ENCODE peak calls at places on chromosomes 7 and 10, in nine cellular contexts. B, I, G, T, M, L, E, P and Y are unnamed samples.

GRCh38 chr10:25745976-25746375 is 188.1 kb upstream of the MYO3A start:
- DNase-seq in M (no peak), P (no peak), G (no peak), T (no peak), E (no peak), B (no peak), L (no peak), I (peak), Y (no peak)

GRCh38 chr10:28429573-28430216 is 103.2 kb upstream of the WAC start:
- DNase-seq in P (peak), L (no peak), E (no peak), T (peak), B (no peak), G (no peak), M (no peak), I (no peak), Y (no peak)

GRCh38 chr10:75978213-75978612 is 546.8 kb downstream of the LRMDA start:
- DNase-seq in L (no peak), T (peak), G (no peak), E (no peak), B (no peak), P (no peak), I (no peak), M (no peak), Y (no peak)

GRCh38 chr10:102802920-102803534 is 34.2 kb downstream of the CYP17A1 start:
- DNase-seq in B (no peak), P (peak), L (no peak), G (no peak), T (no peak), E (peak), I (peak), M (no peak), Y (peak)

GRCh38 chr10:30413996-30414576 is 19.9 kb upstream of the MAP3K8 start:
- DNase-seq in L (peak), B (no peak), T (peak), G (no peak), I (no peak), E (no peak), P (peak), M (peak), Y (no peak)

GRCh38 chr10:69756279-69756678 is 45.4 kb upstream of the COL13A1 start:
- DNase-seq in B (no peak), L (no peak), I (no peak), G (no peak), P (no peak), T (no peak), M (no peak), E (no peak), Y (no peak)

GRCh38 chr7:30068117-30068516 is 39.9 kb downstream of the PLEKHA8 start:
- DNase-seq in I (peak), G (no peak), M (no peak), T (no peak), B (no peak), L (no peak), E (no peak), P (peak), Y (peak)

GRCh38 chr7:157907091-157907490 is 570.3 kb downstream of the DNAJB6 start:
- DNase-seq in L (no peak), I (no peak), T (no peak), B (no peak), P (no peak), G (peak), M (no peak), E (no peak), Y (no peak)

GRCh38 chr10:132142396-132143161 is 44.2 kb upstream of the DPYSL4 start:
- DNase-seq in B (peak), E (peak), P (no peak), M (no peak), I (no peak), G (peak), L (no peak), T (peak), Y (no peak)

GRCh38 chr7:4739528-4739992 is 35.9 kb upstream of the AP5Z1 start:
- DNase-seq in I (no peak), M (no peak), E (peak), T (peak), L (no peak), G (peak), B (no peak), P (peak), Y (no peak)

GRCh38 chr7:50142421-50143113 is 49.5 kb upstream of the ZPBP start:
- DNase-seq in I (no peak), M (no peak), E (no peak), P (peak), B (no peak), L (no peak), G (no peak), T (peak), Y (no peak)

GRCh38 chr10:8060010-8060703 is 5.7 kb downstream of the GATA3 start:
- DNase-seq in B (no peak), L (no peak), G (no peak), E (no peak), T (no peak), M (peak), P (peak), I (peak), Y (no peak)

GRCh38 chr10:121655254-121656142 is 57.3 kb upstream of the FGFR2 start:
- DNase-seq in P (no peak), L (peak), M (no peak), E (no peak), I (no peak), T (no peak), G (no peak), B (no peak), Y (no peak)

GRCh38 chr10:2936816-2937215 is 130.5 kb upstream of the PFKP start:
- DNase-seq in E (no peak), M (no peak), B (no peak), P (no peak), G (no peak), T (no peak), L (no peak), I (peak), Y (no peak)

DNA sequence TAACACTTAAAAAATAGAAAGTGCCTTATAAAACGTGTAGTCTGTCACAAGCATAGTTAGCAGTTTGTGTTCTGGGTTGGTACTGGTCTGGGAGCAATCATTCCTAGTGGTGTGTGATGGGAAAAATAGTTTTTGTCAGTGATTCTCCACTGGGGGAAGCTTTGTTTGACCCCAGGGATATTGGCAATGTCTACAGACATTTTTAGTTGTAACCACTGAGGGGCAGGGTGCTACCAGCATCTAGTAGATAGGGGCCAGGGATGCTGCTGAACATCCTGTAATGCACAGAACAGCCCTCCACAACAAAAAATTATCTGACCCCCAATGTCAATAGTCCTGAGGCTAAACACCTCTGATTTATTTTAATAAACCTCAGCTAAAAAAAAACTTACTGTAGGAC is 51.6 kb upstream of the CREB5 start:
- DNase-seq in I (no peak), G (no peak), P (no peak), B (no peak), E (no peak), T (no peak), M (no peak), L (no peak), Y (no peak)
- TF ChIP-seq CTCF in I (no peak), G (no peak), P (no peak), B (no peak), E (no peak), T (no peak), M (no peak), L (no peak), Y (no peak)

GRCh38 chr7:35826751-35827150 is 25.9 kb downstream of the SEPTIN7 start:
- DNase-seq in L (no peak), E (no peak), T (no peak), M (no peak), G (no peak), B (no peak), P (no peak), I (no peak), Y (no peak)

GRCh38 chr7:35823440-35823839 is 22.6 kb downstream of the SEPTIN7 start:
- DNase-seq in G (no peak), P (no peak), E (no peak), M (no peak), L (no peak), I (no peak), B (no peak), T (no peak), Y (no peak)

GRCh38 chr7:35825984-35826383 is 25.1 kb downstream of the SEPTIN7 start:
- DNase-seq in I (no peak), P (no peak), E (no peak), T (no peak), M (no peak), L (no peak), B (no peak), G (no peak), Y (no peak)

GRCh38 chr7:35831208-35831607 is 30.4 kb downstream of the SEPTIN7 start:
- DNase-seq in P (peak), I (no peak), G (no peak), M (no peak), B (no peak), L (no peak), T (no peak), E (no peak), Y (no peak)

DNA sequence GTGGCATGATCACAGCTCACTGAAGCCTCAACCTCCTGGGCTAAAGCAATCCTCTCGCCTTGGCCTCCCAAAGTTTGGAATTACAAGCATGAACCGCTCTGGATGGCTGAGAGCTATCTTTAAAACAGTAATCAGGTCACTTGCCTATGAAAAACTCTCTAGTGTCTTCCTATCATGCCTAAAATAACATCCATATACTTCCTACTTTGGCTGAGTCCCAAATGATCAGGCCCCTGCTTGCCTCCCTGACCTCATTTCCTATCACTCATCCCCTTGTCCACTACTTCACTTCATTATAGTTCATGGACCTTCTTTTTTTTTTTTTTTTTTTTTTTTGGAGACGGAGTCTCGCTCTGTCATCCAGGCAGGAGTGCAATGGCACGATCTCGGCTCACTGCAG is 28.0 kb downstream of the SEPTIN7 start:
- DNase-seq in G (no peak), I (no peak), M (no peak), L (no peak), B (no peak), P (no peak), E (no peak), T (no peak), Y (no peak)
- H3K4me3 ChIP-seq in G (no peak), I (no peak), M (no peak), L (no peak), B (no peak), P (no peak), E (no peak), T (no peak), Y (no peak)

DNA sequence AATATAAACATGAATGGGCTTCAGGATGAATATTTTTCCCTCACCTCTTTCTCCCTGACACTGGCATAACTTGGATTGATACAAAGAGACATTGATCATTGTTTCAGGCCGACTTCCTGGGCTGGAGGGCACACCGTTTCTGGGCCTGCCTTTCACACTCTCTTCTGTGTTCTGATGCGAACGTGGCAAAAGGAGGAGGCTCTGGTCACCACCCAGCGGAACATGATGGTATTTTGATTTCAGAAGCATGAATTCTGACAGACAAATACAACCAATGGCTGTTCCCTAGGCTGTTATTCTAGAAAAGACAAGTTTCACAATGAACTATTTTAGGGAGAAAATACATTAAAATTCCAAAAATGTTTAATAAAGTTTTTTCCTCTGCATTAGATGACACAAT is 534.5 kb upstream of the MKI67 start:
- DNase-seq in B (no peak), G (no peak), T (no peak), M (no peak), P (no peak), E (no peak), L (no peak), I (no peak), Y (no peak)
- TF ChIP-seq CTCF in B (no peak), G (no peak), T (no peak), M (no peak), P (no peak), E (no peak), L (no peak), I (no peak), Y (no peak)

GRCh38 chr10:56359837-56360236 is 1.2 kb downstream of the ZWINT start:
- DNase-seq in E (no peak), L (no peak), M (no peak), I (no peak), B (no peak), T (no peak), P (no peak), G (peak), Y (no peak)
- H3K4me3 ChIP-seq in E (no peak), L (no peak), M (peak), I (peak), B (no peak), T (peak), P (no peak), G (no peak), Y (peak)

DNA sequence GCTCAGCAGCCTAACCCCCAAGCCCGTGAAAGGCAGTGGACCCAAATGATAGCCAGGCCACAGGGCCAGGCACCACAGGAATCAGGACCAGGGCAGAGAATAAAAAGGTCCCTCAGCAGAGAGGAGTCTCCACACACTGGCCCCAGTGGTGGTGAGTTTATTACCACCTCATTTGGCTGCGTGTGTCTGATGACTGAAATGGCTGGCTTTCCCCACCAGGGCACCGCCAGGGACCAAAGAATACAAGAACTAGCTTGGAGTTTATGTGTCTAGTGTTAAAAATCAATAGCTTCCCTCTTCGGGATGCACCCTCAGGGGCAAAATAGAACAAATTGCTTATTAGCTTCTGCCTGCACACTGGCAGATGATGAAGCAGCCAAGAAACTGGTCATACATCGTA is 223.8 kb upstream of the ZMIZ1 start:
- DNase-seq in I (no peak), E (no peak), T (no peak), L (no peak), G (no peak), M (no peak), P (no peak), B (no peak), Y (no peak)
- TF ChIP-seq CTCF in I (peak), E (no peak), T (no peak), L (no peak), G (no peak), M (no peak), P (no peak), B (no peak), Y (no peak)

DNA sequence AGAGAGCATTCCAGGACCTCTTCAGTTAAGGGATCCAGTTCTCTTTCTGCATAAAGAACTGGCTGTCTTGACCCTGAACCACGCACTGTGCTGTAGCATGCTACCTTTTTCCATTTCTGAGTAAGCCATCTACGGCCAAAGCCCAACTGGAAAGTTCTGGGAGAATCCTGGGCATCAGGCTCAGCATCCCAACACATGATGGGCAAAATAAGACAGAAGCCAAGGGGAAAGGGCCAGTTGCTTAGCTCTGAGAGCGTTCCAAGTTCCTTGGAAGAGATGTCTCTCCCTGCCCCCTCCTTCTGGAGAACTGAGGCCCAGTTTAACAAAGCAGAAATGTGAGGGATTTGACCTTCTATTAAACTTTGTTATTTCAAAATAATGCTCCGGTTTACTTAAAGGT is 37.9 kb upstream of the ADD3 start:
- DNase-seq in P (no peak), G (no peak), L (no peak), I (no peak), B (no peak), T (no peak), M (no peak), E (no peak), Y (no peak)
- H3K4me3 ChIP-seq in P (no peak), G (no peak), L (no peak), I (no peak), B (no peak), T (no peak), M (no peak), E (no peak), Y (no peak)

GRCh38 chr7:44430054-44430453 is 60.4 kb downstream of the NUDCD3 start:
- DNase-seq in L (no peak), M (no peak), G (no peak), B (no peak), I (no peak), E (no peak), T (no peak), P (no peak), Y (no peak)

GRCh38 chr7:44433255-44434022 is 57.0 kb downstream of the NUDCD3 start:
- DNase-seq in P (no peak), T (no peak), E (no peak), L (no peak), B (no peak), M (no peak), G (no peak), I (no peak), Y (no peak)

GRCh38 chr7:44432381-44432977 is 58.0 kb downstream of the NUDCD3 start:
- DNase-seq in M (no peak), B (no peak), P (no peak), G (no peak), E (no peak), I (no peak), L (no peak), T (no peak), Y (no peak)

GRCh38 chr7:44434201-44434600 is 56.3 kb downstream of the NUDCD3 start:
- DNase-seq in P (no peak), I (no peak), T (no peak), G (no peak), M (no peak), L (no peak), E (no peak), B (no peak), Y (no peak)

GRCh38 chr7:44431091-44431608 is 59.3 kb downstream of the NUDCD3 start:
- DNase-seq in M (no peak), B (no peak), G (no peak), I (no peak), P (peak), E (no peak), T (peak), L (no peak), Y (no peak)
- TF ChIP-seq CTCF in M (no peak), B (peak), G (no peak), I (peak), P (peak), E (peak), T (no peak), L (no peak), Y (no peak)

DNA sequence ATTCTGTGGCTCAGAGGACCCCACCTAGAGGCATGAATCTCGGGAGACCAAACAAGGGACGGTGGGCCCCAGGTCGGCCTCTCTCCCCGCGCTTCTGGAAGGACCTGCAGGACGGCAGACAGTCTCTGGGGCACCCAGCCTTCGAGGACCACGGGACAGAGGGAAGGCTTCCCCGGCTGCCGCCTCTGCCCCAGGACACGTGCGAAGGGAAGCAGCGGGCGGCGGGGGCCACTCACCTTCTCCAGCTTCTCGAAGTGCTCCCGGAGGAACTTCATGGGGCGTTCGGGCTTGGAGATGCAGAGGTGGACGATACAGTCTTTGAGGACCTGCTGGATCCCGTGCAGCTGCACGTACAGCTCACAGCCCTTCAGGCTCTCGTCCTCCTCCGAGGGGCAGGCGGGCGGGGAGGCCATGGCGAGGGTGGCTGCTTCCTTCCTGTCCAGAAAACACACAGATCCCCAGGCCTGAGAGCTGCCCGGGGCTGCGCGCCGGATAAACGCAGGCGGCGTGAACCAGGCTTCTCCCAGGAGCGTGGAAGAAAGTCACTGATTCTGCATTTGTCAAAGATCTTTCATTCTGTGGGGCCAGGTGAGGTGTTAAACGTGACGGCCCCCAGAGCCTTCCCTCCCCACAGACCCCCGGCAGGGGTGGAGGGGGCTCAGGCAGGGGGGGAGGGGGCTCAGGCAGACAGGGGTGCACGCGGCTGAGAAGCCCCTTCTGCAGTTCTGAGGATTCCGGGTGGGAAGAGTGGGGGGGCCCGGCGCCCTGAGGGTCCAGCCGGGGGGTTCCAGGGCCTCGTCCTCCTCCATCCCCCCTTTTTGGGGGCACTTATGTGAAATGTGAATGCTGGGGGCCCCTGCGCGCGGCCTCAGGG is 15.2 kb upstream of the DNAAF5 start:
- DNase-seq in P (no peak), I (no peak), L (no peak), B (no peak), T (no peak), G (peak), E (no peak), M (no peak), Y (no peak)
- H3K4me3 ChIP-seq in P (peak), I (peak), L (peak), B (peak), T (no peak), G (peak), E (peak), M (no peak), Y (peak)

DNA sequence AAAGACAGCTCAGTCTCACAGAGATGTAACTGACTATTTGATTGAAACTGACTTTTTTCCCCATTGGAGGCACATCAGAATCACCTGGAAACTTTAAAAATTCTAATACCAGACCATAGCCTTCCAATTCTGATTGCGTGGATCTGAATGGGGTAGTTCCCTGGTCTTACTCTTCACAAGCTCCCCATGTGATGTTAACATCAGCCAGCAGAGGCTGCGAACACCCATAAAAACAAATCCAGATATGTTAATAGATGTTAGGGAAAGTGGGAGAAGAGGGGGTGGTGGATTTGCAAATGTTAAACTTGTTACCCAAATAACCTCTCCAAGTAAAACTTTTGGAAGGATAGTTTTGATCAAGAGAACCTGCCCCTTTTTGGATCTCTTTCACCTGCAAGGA is 1133.4 kb downstream of the CNTNAP2 start:
- DNase-seq in P (no peak), B (no peak), I (no peak), G (no peak), T (peak), L (no peak), E (no peak), M (no peak), Y (no peak)
- TF ChIP-seq CTCF in P (no peak), B (no peak), I (peak), G (no peak), T (no peak), L (no peak), E (no peak), M (no peak), Y (no peak)